ENCODE peak calls at places on chromosomes 4 and X, in ten cellular contexts. One of them, this sample, is unnamed.

GRCh38 chrX:43526878-43527277 is 129.2 kb upstream of the MAOA start:
- DNase-seq in uterus: no peak
- DNase-seq in epithelial cell of esophagus: no peak
- DNase-seq in GM12865: no peak
- DNase-seq in B cell: no peak
- DNase-seq in cardiac muscle cell: no peak
- DNase-seq in WTC11: no peak
- DNase-seq in A673: no peak
- DNase-seq in lung: no peak
- DNase-seq in tibial artery: no peak
- DNase-seq in this sample: no peak

GRCh38 chrX:123949846-123950245 is 11.7 kb upstream of the STAG2 start:
- DNase-seq in cardiac muscle cell: no peak
- DNase-seq in tibial artery: no peak
- DNase-seq in uterus: no peak
- DNase-seq in A673: no peak
- DNase-seq in lung: no peak
- DNase-seq in B cell: no peak
- DNase-seq in GM12865: no peak
- DNase-seq in WTC11: no peak
- DNase-seq in epithelial cell of esophagus: no peak
- DNase-seq in this sample: no peak

GRCh38 chr4:48235050-48235449 is 34.6 kb downstream of the TEC start:
- DNase-seq in WTC11: no peak
- DNase-seq in lung: no peak
- DNase-seq in A673: no peak
- DNase-seq in uterus: no peak
- DNase-seq in B cell: no peak
- DNase-seq in epithelial cell of esophagus: no peak
- DNase-seq in cardiac muscle cell: no peak
- DNase-seq in GM12865: no peak
- DNase-seq in tibial artery: no peak
- DNase-seq in this sample: no peak

GRCh38 chr4:162732871-162733270 is 433.8 kb downstream of the NAF1 start:
- DNase-seq in WTC11: no peak
- DNase-seq in tibial artery: no peak
- DNase-seq in B cell: no peak
- DNase-seq in uterus: no peak
- DNase-seq in lung: no peak
- DNase-seq in epithelial cell of esophagus: no peak
- DNase-seq in cardiac muscle cell: no peak
- DNase-seq in GM12865: no peak
- DNase-seq in A673: no peak
- DNase-seq in this sample: no peak

GRCh38 chr4:153223935-153224334 is 19.7 kb downstream of the TRIM2 start:
- DNase-seq in tibial artery: no peak
- DNase-seq in epithelial cell of esophagus: peak; percentile 67
- DNase-seq in B cell: no peak
- DNase-seq in A673: no peak
- DNase-seq in WTC11: no peak
- DNase-seq in lung: peak; percentile 38
- DNase-seq in cardiac muscle cell: no peak
- DNase-seq in uterus: no peak
- DNase-seq in GM12865: no peak
- DNase-seq in this sample: no peak

GRCh38 chrX:56564921-56565861 is 1.8 kb downstream of the UBQLN2 start:
- DNase-seq in tibial artery: no peak
- DNase-seq in uterus: no peak
- DNase-seq in WTC11: no peak
- DNase-seq in GM12865: peak; percentile 10
- DNase-seq in B cell: peak; percentile 18
- DNase-seq in A673: peak; percentile 14
- DNase-seq in lung: no peak
- DNase-seq in epithelial cell of esophagus: no peak
- DNase-seq in cardiac muscle cell: peak; percentile 10
- DNase-seq in this sample: no peak

GRCh38 chrX:101210630-101211029 is 9.0 kb upstream of the DRP2 start:
- DNase-seq in cardiac muscle cell: no peak
- DNase-seq in A673: no peak
- DNase-seq in B cell: no peak
- DNase-seq in tibial artery: no peak
- DNase-seq in lung: no peak
- DNase-seq in GM12865: no peak
- DNase-seq in WTC11: no peak
- DNase-seq in epithelial cell of esophagus: no peak
- DNase-seq in uterus: no peak
- DNase-seq in this sample: no peak

GRCh38 chr4:181846934-181847333 is 396.3 kb upstream of the TENM3 start:
- DNase-seq in WTC11: no peak
- DNase-seq in cardiac muscle cell: no peak
- DNase-seq in tibial artery: no peak
- DNase-seq in lung: no peak
- DNase-seq in epithelial cell of esophagus: no peak
- DNase-seq in GM12865: no peak
- DNase-seq in A673: no peak
- DNase-seq in uterus: no peak
- DNase-seq in B cell: no peak
- DNase-seq in this sample: no peak

GRCh38 chr4:153649572-153649991 is 34.5 kb upstream of the TLR2 start:
- DNase-seq in lung: no peak
- DNase-seq in A673: peak; percentile 55
- DNase-seq in GM12865: peak; percentile 65
- DNase-seq in cardiac muscle cell: no peak
- DNase-seq in B cell: no peak
- DNase-seq in uterus: no peak
- DNase-seq in tibial artery: no peak
- DNase-seq in WTC11: peak; percentile 19
- DNase-seq in epithelial cell of esophagus: peak; percentile 56
- DNase-seq in this sample: no peak

GRCh38 chrX:20189171-20189570 is 47.5 kb upstream of the EIF1AX start:
- DNase-seq in GM12865: no peak
- DNase-seq in epithelial cell of esophagus: no peak
- DNase-seq in A673: no peak
- DNase-seq in WTC11: no peak
- DNase-seq in lung: no peak
- DNase-seq in tibial artery: no peak
- DNase-seq in uterus: no peak
- DNase-seq in cardiac muscle cell: no peak
- DNase-seq in B cell: no peak
- DNase-seq in this sample: no peak

GRCh38 chrX:53237056-53237455 is 12.0 kb upstream of the KDM5C start:
- DNase-seq in B cell: no peak
- DNase-seq in cardiac muscle cell: no peak
- DNase-seq in WTC11: no peak
- DNase-seq in tibial artery: no peak
- DNase-seq in GM12865: no peak
- DNase-seq in uterus: no peak
- DNase-seq in lung: no peak
- DNase-seq in epithelial cell of esophagus: no peak
- DNase-seq in A673: no peak
- DNase-seq in this sample: no peak

GRCh38 chr4:79227896-79228295 is 98.0 kb downstream of the NAA11 start:
- DNase-seq in A673: no peak
- DNase-seq in lung: no peak
- DNase-seq in GM12865: no peak
- DNase-seq in epithelial cell of esophagus: no peak
- DNase-seq in B cell: no peak
- DNase-seq in uterus: no peak
- DNase-seq in tibial artery: no peak
- DNase-seq in cardiac muscle cell: peak; percentile 70
- DNase-seq in WTC11: no peak
- DNase-seq in this sample: no peak

GRCh38 chrX:148412006-148412405 is 88.4 kb upstream of the AFF2 start:
- DNase-seq in lung: no peak
- DNase-seq in epithelial cell of esophagus: peak; percentile 48
- DNase-seq in cardiac muscle cell: no peak
- DNase-seq in tibial artery: no peak
- DNase-seq in WTC11: no peak
- DNase-seq in GM12865: no peak
- DNase-seq in uterus: no peak
- DNase-seq in B cell: no peak
- DNase-seq in A673: no peak
- DNase-seq in this sample: no peak

GRCh38 chrX:26848511-26848910 is 614.6 kb downstream of the PPP4R3C start:
- DNase-seq in uterus: no peak
- DNase-seq in GM12865: no peak
- DNase-seq in lung: no peak
- DNase-seq in A673: no peak
- DNase-seq in B cell: no peak
- DNase-seq in epithelial cell of esophagus: no peak
- DNase-seq in WTC11: no peak
- DNase-seq in cardiac muscle cell: no peak
- DNase-seq in tibial artery: no peak
- DNase-seq in this sample: no peak

GRCh38 chrX:26851981-26852380 is 611.2 kb downstream of the PPP4R3C start:
- DNase-seq in tibial artery: no peak
- DNase-seq in GM12865: no peak
- DNase-seq in B cell: no peak
- DNase-seq in lung: no peak
- DNase-seq in uterus: no peak
- DNase-seq in A673: no peak
- DNase-seq in cardiac muscle cell: no peak
- DNase-seq in epithelial cell of esophagus: peak; percentile 38
- DNase-seq in WTC11: no peak
- DNase-seq in this sample: no peak
- TF ChIP-seq CTCF in tibial artery: peak; percentile 11
- TF ChIP-seq CTCF in GM12865: no peak
- TF ChIP-seq CTCF in B cell: no peak
- TF ChIP-seq CTCF in lung: no peak
- TF ChIP-seq CTCF in uterus: no peak
- TF ChIP-seq CTCF in A673: no peak
- TF ChIP-seq CTCF in cardiac muscle cell: no peak
- TF ChIP-seq CTCF in epithelial cell of esophagus: no peak
- TF ChIP-seq CTCF in WTC11: no peak
- TF ChIP-seq CTCF in this sample: no peak

DNA sequence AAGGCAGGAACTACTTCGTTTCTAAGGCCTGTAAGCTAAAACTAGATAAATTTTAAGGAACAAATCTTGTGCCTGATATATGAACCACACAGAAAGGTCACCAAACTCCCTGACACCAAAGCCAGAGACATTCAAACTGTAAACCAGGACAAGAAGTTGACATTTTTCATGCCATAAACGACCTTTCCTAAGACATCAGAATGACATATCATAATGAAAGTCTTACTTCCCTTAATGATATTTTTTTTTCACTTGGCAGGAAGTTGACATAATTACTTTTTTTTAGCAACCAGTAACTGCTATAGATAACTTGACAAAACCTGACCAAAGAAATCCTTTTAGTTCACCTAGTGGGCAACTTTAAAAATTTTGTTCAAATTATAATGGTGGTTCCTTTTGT is 231.5 kb upstream of the AGTR2 start:
- DNase-seq in lung: no peak
- DNase-seq in GM12865: peak; percentile 18
- DNase-seq in B cell: no peak
- DNase-seq in epithelial cell of esophagus: no peak
- DNase-seq in cardiac muscle cell: no peak
- DNase-seq in WTC11: no peak
- DNase-seq in uterus: no peak
- DNase-seq in tibial artery: no peak
- DNase-seq in A673: no peak
- DNase-seq in this sample: no peak
- TF ChIP-seq CTCF in lung: no peak
- TF ChIP-seq CTCF in GM12865: no peak
- TF ChIP-seq CTCF in B cell: no peak
- TF ChIP-seq CTCF in epithelial cell of esophagus: no peak
- TF ChIP-seq CTCF in cardiac muscle cell: no peak
- TF ChIP-seq CTCF in WTC11: no peak
- TF ChIP-seq CTCF in uterus: no peak
- TF ChIP-seq CTCF in tibial artery: no peak
- TF ChIP-seq CTCF in A673: no peak
- TF ChIP-seq CTCF in this sample: no peak

DNA sequence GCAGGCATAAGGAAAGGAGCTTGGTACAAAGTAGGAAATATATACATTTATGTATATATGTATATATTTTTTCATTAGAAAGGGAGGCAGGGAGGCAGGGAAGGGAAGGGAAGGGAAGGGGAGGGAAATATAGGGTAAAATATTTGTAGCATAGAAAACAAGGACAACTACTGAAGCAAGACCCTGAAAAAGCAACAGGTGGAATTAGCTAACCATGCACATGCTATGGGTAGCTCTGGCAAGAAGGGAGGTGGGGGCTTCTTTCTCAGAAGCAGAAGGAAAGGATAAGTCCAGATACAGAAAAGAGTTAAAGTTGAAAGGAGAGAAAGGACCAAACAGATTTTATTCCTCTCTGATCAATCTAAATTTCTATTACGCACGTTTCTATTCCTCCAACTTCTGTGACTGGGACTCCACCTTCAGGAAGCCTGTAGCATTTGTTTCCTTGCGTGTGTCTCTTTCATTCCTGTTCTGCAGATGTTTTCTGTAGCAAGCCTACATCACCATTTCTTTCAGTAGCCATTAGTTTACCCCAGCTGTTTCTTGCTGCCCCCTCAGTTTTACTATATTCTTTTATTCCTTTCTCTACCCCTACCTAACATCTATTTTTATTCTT is 82.9 kb downstream of the OR13H1 start:
- DNase-seq in epithelial cell of esophagus: peak; percentile 2
- DNase-seq in A673: peak; percentile 33
- DNase-seq in cardiac muscle cell: peak; percentile 7
- DNase-seq in lung: no peak
- DNase-seq in WTC11: no peak
- DNase-seq in uterus: no peak
- DNase-seq in B cell: no peak
- DNase-seq in tibial artery: no peak
- DNase-seq in GM12865: no peak
- DNase-seq in this sample: no peak
- TF ChIP-seq CTCF in epithelial cell of esophagus: no peak
- TF ChIP-seq CTCF in A673: peak; percentile 56
- TF ChIP-seq CTCF in cardiac muscle cell: peak; percentile 5
- TF ChIP-seq CTCF in lung: no peak
- TF ChIP-seq CTCF in WTC11: no peak
- TF ChIP-seq CTCF in uterus: no peak
- TF ChIP-seq CTCF in B cell: no peak
- TF ChIP-seq CTCF in tibial artery: no peak
- TF ChIP-seq CTCF in GM12865: no peak
- TF ChIP-seq CTCF in this sample: no peak

GRCh38 chr4:73139991-73140390 is 70.5 kb upstream of the COX18 start:
- DNase-seq in uterus: no peak
- DNase-seq in A673: no peak
- DNase-seq in GM12865: no peak
- DNase-seq in cardiac muscle cell: peak; percentile 13
- DNase-seq in B cell: no peak
- DNase-seq in epithelial cell of esophagus: no peak
- DNase-seq in WTC11: no peak
- DNase-seq in tibial artery: no peak
- DNase-seq in lung: no peak
- DNase-seq in this sample: no peak

GRCh38 chr4:73139245-73139644 is 69.7 kb upstream of the COX18 start:
- DNase-seq in A673: no peak
- DNase-seq in uterus: no peak
- DNase-seq in epithelial cell of esophagus: no peak
- DNase-seq in lung: no peak
- DNase-seq in GM12865: no peak
- DNase-seq in B cell: no peak
- DNase-seq in tibial artery: no peak
- DNase-seq in WTC11: no peak
- DNase-seq in cardiac muscle cell: no peak
- DNase-seq in this sample: no peak

GRCh38 chr4:73137121-73137520 is 67.6 kb upstream of the COX18 start:
- DNase-seq in GM12865: no peak
- DNase-seq in epithelial cell of esophagus: peak; percentile 37
- DNase-seq in lung: no peak
- DNase-seq in WTC11: no peak
- DNase-seq in tibial artery: no peak
- DNase-seq in uterus: no peak
- DNase-seq in A673: no peak
- DNase-seq in cardiac muscle cell: no peak
- DNase-seq in B cell: no peak
- DNase-seq in this sample: no peak

GRCh38 chr4:73142995-73143547 is 73.6 kb upstream of the COX18 start:
- DNase-seq in cardiac muscle cell: peak; percentile 4
- DNase-seq in WTC11: no peak
- DNase-seq in A673: no peak
- DNase-seq in B cell: no peak
- DNase-seq in tibial artery: no peak
- DNase-seq in lung: no peak
- DNase-seq in epithelial cell of esophagus: no peak
- DNase-seq in GM12865: no peak
- DNase-seq in uterus: no peak
- DNase-seq in this sample: no peak
- TF ChIP-seq CTCF in cardiac muscle cell: peak; percentile 27
- TF ChIP-seq CTCF in WTC11: no peak
- TF ChIP-seq CTCF in A673: peak; percentile 26
- TF ChIP-seq CTCF in B cell: peak; percentile 38
- TF ChIP-seq CTCF in tibial artery: no peak
- TF ChIP-seq CTCF in lung: no peak
- TF ChIP-seq CTCF in epithelial cell of esophagus: no peak
- TF ChIP-seq CTCF in GM12865: no peak
- TF ChIP-seq CTCF in uterus: no peak
- TF ChIP-seq CTCF in this sample: peak; percentile 39